ENCODE peak calls at places on chromosomes 6 and 20, in six cellular contexts. O is HCT116, D is progenitor cell of endocrine pancreas, U is fibroblast of pulmonary artery, K is Peyer's patch, Q is adrenal gland. S is an unnamed sample.

GRCh38 chr20:10596726-10597125 is 77.1 kb downstream of the JAG1 start:
- DNase-seq in O (no peak), D (no peak), U (peak; percentile 87), K (no peak), Q (no peak), S (no peak)

GRCh38 chr6:157203312-157203744 is 120.0 kb downstream of the TMEM242 start:
- DNase-seq in O (no peak), D (no peak), U (no peak), K (no peak), Q (no peak), S (no peak)

GRCh38 chr6:65469650-65470049 is 237.4 kb downstream of the EYS start:
- DNase-seq in O (no peak), D (no peak), U (no peak), K (no peak), Q (no peak), S (no peak)

GRCh38 chr20:35598899-35599775 is 16.5 kb upstream of the SPAG4 start:
- DNase-seq in O (no peak), D (no peak), U (no peak), K (no peak), Q (no peak), S (no peak)

GRCh38 chr20:18284805-18285533 is 3.4 kb upstream of the ZNF133 start:
- DNase-seq in O (no peak), D (no peak), U (peak; percentile 17), K (no peak), Q (no peak), S (no peak)

GRCh38 chr6:11298651-11299420 is 66.4 kb upstream of the NEDD9 start:
- DNase-seq in O (no peak), D (peak; percentile 14), U (peak; percentile 11), K (no peak), Q (no peak), S (no peak)

GRCh38 chr6:7960848-7961247 is 50.3 kb upstream of the TXNDC5 start:
- DNase-seq in O (no peak), D (no peak), U (no peak), K (no peak), Q (no peak), S (no peak)

GRCh38 chr6:38673397-38674165 is 29.4 kb downstream of the GLO1 start:
- DNase-seq in O (no peak), D (no peak), U (no peak), K (no peak), Q (no peak), S (no peak)

GRCh38 chr6:100488231-100488630 is 23.5 kb upstream of the SIM1 start:
- DNase-seq in O (no peak), D (no peak), U (peak; percentile 22), K (no peak), Q (no peak), S (no peak)

GRCh38 chr20:34120213-34120612 is 8.2 kb upstream of the EIF2S2 start:
- DNase-seq in O (no peak), D (no peak), U (no peak), K (no peak), Q (no peak), S (no peak)

GRCh38 chr6:118263929-118264486 is 284.1 kb upstream of the PLN start:
- DNase-seq in O (peak; percentile 15), D (peak; percentile 17), U (peak; percentile 33), K (no peak), Q (peak; percentile 62), S (no peak)

GRCh38 chr6:30744054-30744805 is at the start of gene IER3:
- DNase-seq in O (peak; percentile 96), D (peak; percentile 66), U (peak; percentile 97), K (peak; percentile 66), Q (peak; percentile 92), S (peak; percentile 82)

GRCh38 chr6:110537208-110538123 is 61.1 kb upstream of the SLC22A16 start:
- DNase-seq in O (peak; percentile 84), D (no peak), U (peak; percentile 98), K (no peak), Q (no peak), S (no peak)

GRCh38 chr6:98834060-98835031 is at the start of gene POU3F2:
- DNase-seq in O (no peak), D (peak; percentile 80), U (peak; percentile 80), K (peak; percentile 66), Q (peak; percentile 88), S (no peak)

GRCh38 chr6:152173957-152174356 is 366.5 kb downstream of the ESR1 start:
- DNase-seq in O (no peak), D (no peak), U (no peak), K (no peak), Q (no peak), S (no peak)

GRCh38 chr20:63381781-63382431 is 20.8 kb upstream of the CHRNA4 start:
- DNase-seq in O (no peak), D (peak; percentile 61), U (peak; percentile 3), K (no peak), Q (no peak), S (no peak)

GRCh38 chr6:147906361-147906760 is 397.9 kb downstream of the SAMD5 start:
- DNase-seq in O (no peak), D (no peak), U (no peak), K (no peak), Q (no peak), S (no peak)

GRCh38 chr6:33664506-33665057 is 43.5 kb downstream of the ITPR3 start:
- DNase-seq in O (no peak), D (no peak), U (no peak), K (no peak), Q (no peak), S (no peak)

GRCh38 chr6:88166493-88166900 is 350 bp upstream of the CNR1 start:
- DNase-seq in O (no peak), D (peak; percentile 64), U (no peak), K (peak; percentile 59), Q (no peak), S (no peak)

DNA sequence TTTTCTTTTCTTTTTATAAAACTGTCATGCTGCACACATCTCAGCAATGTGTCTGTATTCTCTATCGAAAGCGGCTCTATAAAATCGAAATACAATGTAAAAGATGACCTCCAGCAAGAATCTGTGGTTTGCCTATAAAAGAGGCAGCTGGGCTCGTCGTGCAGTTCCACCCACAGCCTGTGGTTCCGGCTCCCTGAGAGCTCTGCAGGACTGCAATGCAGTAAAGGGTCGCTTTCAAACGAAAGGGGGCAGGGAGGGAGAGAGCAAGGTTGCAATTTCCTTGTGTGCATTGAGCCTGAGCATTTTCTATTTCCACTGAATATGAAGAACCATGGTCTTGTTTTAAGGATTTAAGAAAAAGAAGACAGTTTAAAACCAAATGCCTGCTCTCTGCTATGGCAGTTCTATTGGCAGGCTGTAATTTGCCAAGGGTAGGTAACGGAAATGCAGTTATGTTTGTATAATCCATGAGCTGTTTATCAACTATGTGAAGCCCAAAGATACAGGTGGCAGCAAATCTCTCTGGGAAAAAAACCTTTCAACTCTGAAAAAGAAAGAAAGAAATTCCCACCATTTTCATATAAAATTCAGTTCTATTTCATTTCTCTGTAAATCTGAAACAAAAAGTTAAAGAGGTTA is 236.5 kb downstream of the HACE1 start:
- DNase-seq in O (no peak), D (no peak), U (no peak), K (no peak), Q (no peak), S (no peak)
- TF ChIP-seq CTCF in O (peak; percentile 16), D (no peak), U (peak; percentile 2), K (no peak), Q (no peak), S (no peak)

GRCh38 chr6:66558189-66558588 is 851.2 kb upstream of the EYS start:
- DNase-seq in O (no peak), D (no peak), U (no peak), K (no peak), Q (no peak), S (no peak)
- TF ChIP-seq CTCF in O (peak; percentile 24), D (peak; percentile 17), U (no peak), K (no peak), Q (no peak), S (no peak)

GRCh38 chr20:45288376-45288775 is 18.3 kb upstream of the RBPJL start:
- DNase-seq in O (no peak), D (no peak), U (no peak), K (no peak), Q (peak; percentile 31), S (no peak)
- TF ChIP-seq CTCF in O (no peak), D (no peak), U (no peak), K (no peak), Q (no peak), S (no peak)

DNA sequence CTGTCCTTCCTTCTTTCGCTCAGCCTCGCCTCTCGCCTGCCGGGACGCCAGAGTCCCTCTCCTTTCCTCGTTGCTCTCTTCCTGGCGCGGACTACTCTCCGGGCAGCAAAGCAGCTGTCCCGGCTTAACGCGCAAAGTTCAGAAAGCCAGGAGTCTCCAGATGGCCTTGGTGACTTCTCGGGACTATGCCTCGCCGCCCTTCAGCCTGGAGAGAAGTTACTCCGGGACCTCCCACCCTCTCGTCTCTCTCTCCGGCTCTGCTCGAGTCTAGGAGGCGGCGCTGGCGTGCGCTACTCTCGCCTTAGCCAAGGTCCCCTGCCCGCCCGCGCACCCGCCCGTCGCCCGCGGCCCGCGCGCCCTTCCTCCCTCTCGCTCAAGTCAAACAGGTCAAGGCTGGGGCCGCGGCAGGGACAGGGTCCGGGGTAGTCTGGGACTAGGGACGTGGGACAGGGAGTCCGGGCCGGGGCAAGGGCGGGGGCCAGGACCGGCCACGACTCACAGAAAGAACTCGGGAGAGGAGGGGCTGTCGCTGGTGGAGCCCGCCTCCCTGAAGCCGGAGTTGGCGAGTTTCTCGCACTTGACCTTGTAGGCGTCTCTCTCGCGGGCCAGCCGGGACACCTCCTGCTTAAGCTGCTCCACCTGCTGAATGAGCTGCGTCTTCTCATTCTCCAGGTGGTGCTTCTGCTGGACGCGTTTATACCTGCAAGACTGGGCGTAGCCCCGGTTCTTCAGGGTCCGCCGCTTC is 1.5 kb downstream of the MAFB start:
- DNase-seq in O (no peak), D (peak; percentile 46), U (peak; percentile 22), K (no peak), Q (peak; percentile 76), S (peak; percentile 58)
- TF ChIP-seq CTCF in O (no peak), D (no peak), U (no peak), K (no peak), Q (no peak), S (no peak)

DNA sequence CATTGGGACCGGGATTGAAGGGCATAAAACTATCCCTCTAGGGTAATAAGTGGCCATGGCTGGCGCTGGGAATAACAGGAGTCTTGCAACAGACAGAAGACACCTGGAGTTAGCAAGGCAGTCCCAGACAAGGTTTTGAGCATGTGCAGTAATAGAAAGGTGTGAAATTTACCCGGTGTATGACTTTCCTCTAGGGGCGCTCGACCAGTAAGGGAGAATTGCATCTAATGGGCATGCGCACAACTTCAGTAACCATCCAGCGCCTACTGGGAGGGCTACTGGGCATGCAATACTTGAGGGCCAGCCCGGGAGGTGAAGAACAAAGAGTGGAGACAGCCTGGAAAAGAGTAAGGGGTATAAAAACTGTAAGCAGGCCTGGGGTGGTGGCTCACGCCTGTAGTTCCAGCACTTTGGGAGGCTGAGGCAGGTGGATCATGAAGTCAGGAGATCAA is 32.7 kb downstream of the SERPINB6 start:
- DNase-seq in O (peak; percentile 86), D (no peak), U (peak; percentile 17), K (peak; percentile 15), Q (peak; percentile 44), S (no peak)
- TF ChIP-seq CTCF in O (peak; percentile 66), D (no peak), U (peak; percentile 17), K (peak; percentile 66), Q (no peak), S (no peak)

GRCh38 chr6:17585766-17586502 is 14.2 kb upstream of the FAM8A1 start:
- DNase-seq in O (peak; percentile 88), D (no peak), U (no peak), K (no peak), Q (no peak), S (no peak)
- TF ChIP-seq CTCF in O (peak; percentile 73), D (peak; percentile 25), U (peak; percentile 13), K (peak; percentile 81), Q (peak; percentile 12), S (no peak)

GRCh38 chr6:84872996-84873395 is 108.6 kb upstream of the TBX18 start:
- DNase-seq in O (no peak), D (no peak), U (peak; percentile 38), K (no peak), Q (no peak), S (no peak)
- TF ChIP-seq CTCF in O (no peak), D (no peak), U (no peak), K (no peak), Q (no peak), S (no peak)